ENCODE peak calls at places on chromosome 22, in nine cellular contexts. U is fibroblast of pulmonary artery, H is psoas muscle, B is BJ, X is cardiac muscle cell, J is fibroblast of mammary gland, K is right cardiac atrium, M is dorsolateral prefrontal cortex, Y is prostate gland. D is an unnamed sample.

GRCh38 chr22:20175597-20175900 is 24.7 kb upstream of the CCDC188 start:
- DNase-seq in J (peak; percentile 15), Y (no peak), K (no peak), X (no peak), H (no peak), B (no peak), M (no peak), U (no peak), D (peak; percentile 42)

GRCh38 chr22:26709617-26710390 is 52.4 kb downstream of the MIAT start:
- DNase-seq in B (peak; percentile 59), Y (no peak), X (peak; percentile 53), H (no peak), K (no peak), J (peak; percentile 62), U (peak; percentile 59), M (no peak), D (peak; percentile 76)

GRCh38 chr22:17260950-17261349 is 41.7 kb upstream of the ADA2 start:
- DNase-seq in B (no peak), K (no peak), M (no peak), J (no peak), H (no peak), U (no peak), X (no peak), Y (no peak), D (no peak)

GRCh38 chr22:46149493-46149997 is 781 bp upstream of the PPARA start:
- DNase-seq in B (no peak), H (peak; percentile 84), Y (peak; percentile 53), U (peak; percentile 10), M (peak; percentile 73), X (peak; percentile 39), K (peak; percentile 88), J (no peak), D (peak; percentile 34)

GRCh38 chr22:20424937-20425587 is 12.6 kb downstream of the SCARF2 start:
- DNase-seq in J (peak; percentile 9), M (peak; percentile 80), X (no peak), B (no peak), U (no peak), Y (no peak), H (peak; percentile 80), K (peak; percentile 82), D (no peak)

GRCh38 chr22:45896153-45896951 is 80.6 kb downstream of the WNT7B start:
- DNase-seq in X (no peak), Y (peak; percentile 92), K (peak; percentile 59), U (no peak), J (no peak), M (no peak), H (peak; percentile 36), B (no peak), D (no peak)

GRCh38 chr22:41524283-41524682 is 20.0 kb downstream of the POLR3H start:
- DNase-seq in X (peak; percentile 40), J (peak; percentile 65), B (no peak), Y (peak; percentile 68), M (no peak), U (no peak), K (peak; percentile 92), H (peak; percentile 74), D (no peak)

GRCh38 chr22:40955516-40955915 is 4.3 kb downstream of the RBX1 start:
- DNase-seq in K (no peak), B (peak; percentile 60), Y (no peak), M (no peak), U (peak; percentile 40), H (no peak), J (peak; percentile 28), X (peak; percentile 64), D (peak; percentile 88)

GRCh38 chr22:19175026-19175601 is 3.4 kb downstream of the SLC25A1 start:
- DNase-seq in X (no peak), K (no peak), M (no peak), Y (no peak), J (no peak), B (no peak), U (no peak), H (peak; percentile 58), D (no peak)

GRCh38 chr22:19175602-19176174 is 2.8 kb downstream of the SLC25A1 start:
- DNase-seq in B (no peak), X (no peak), Y (no peak), M (no peak), H (peak; percentile 58), K (no peak), J (no peak), U (no peak), D (no peak)

GRCh38 chr22:19174106-19175025 is 4.2 kb downstream of the SLC25A1 start:
- DNase-seq in M (no peak), Y (no peak), B (no peak), U (peak; percentile 82), K (peak; percentile 70), J (peak; percentile 92), X (peak; percentile 85), H (peak; percentile 85), D (peak; percentile 56)

GRCh38 chr22:19172213-19173046 is 6.1 kb downstream of the SLC25A1 start:
- DNase-seq in H (no peak), B (no peak), J (no peak), K (no peak), U (no peak), X (no peak), M (no peak), Y (no peak), D (no peak)

GRCh38 chr22:19173047-19174035 is 5.2 kb downstream of the SLC25A1 start:
- DNase-seq in J (peak; percentile 25), U (no peak), B (no peak), K (no peak), Y (no peak), X (no peak), M (no peak), H (no peak), D (peak; percentile 7)
- H3K4me3 ChIP-seq in J (peak overlapping the region; percentile 90), U (peak overlapping the region; percentile 84), B (peak overlapping the region; percentile 92), K (no peak overlapping the region), Y (no peak overlapping the region), X (no peak overlapping the region), M (peak overlapping the region; percentile 89), H (peak overlapping the region; percentile 81), D (peak overlapping the region; percentile 95)

GRCh38 chr22:36855478-36855877 is 5.3 kb upstream of the NCF4 start:
- DNase-seq in Y (no peak), X (no peak), U (no peak), H (no peak), B (no peak), J (no peak), M (no peak), K (no peak), D (no peak)

GRCh38 chr22:36856121-36856791 is 4.5 kb upstream of the NCF4 start:
- DNase-seq in K (peak; percentile 95), M (peak; percentile 93), H (peak; percentile 94), Y (peak; percentile 89), B (peak; percentile 12), X (peak; percentile 92), U (peak; percentile 87), J (peak; percentile 83), D (peak; percentile 96)

GRCh38 chr22:36852056-36852973 is 8.5 kb upstream of the NCF4 start:
- DNase-seq in M (no peak), Y (no peak), X (no peak), H (no peak), B (no peak), J (no peak), U (no peak), K (no peak), D (no peak)

GRCh38 chr22:36850682-36851081 is 10.1 kb upstream of the NCF4 start:
- DNase-seq in K (no peak), M (no peak), X (no peak), H (no peak), Y (no peak), J (no peak), U (no peak), B (no peak), D (no peak)

DNA sequence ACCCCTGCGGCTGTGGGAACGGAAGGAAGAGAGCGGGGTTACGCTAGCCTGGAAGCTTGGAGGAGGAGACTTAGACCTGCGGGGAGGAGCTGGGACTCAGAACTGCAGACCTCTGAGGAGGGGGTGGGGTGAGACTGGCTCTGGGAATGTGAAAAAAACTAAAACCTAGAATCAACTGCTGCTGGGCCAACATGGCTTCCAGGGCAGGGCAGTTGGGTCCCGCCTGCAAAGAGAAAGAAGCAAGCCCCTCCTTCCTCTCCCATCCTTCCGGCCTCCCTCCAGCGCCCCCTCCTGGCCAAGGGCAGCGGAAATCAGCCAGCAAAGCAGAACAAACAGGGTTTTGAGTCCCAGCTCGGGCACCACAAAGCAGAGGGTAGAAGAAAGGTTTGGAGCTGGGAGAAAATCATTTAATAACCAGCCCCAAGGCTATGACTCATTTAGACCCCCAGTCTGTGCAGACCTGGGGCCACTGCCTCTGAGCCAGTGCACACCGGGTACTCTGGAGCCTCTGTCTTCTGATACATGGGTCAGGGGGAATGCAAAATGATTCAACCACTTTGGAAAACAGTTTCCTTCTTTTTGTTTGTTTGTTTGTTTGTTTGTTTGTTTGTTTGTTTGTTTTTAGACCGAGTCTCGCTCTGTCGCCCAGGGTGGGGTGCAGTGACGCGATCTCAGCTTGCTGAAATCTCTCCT is 7.3 kb upstream of the NCF4 start:
- DNase-seq in K (peak; percentile 82), U (peak; percentile 57), X (peak; percentile 72), H (peak; percentile 84), B (no peak), J (peak; percentile 55), Y (no peak), M (peak; percentile 56), D (peak; percentile 52)
- H3K4me3 ChIP-seq in K (no peak overlapping the region), U (no peak overlapping the region), X (no peak overlapping the region), H (no peak overlapping the region), B (no peak overlapping the region), J (no peak overlapping the region), Y (no peak overlapping the region), M (no peak overlapping the region), D (peak overlapping the region; percentile 46)

DNA sequence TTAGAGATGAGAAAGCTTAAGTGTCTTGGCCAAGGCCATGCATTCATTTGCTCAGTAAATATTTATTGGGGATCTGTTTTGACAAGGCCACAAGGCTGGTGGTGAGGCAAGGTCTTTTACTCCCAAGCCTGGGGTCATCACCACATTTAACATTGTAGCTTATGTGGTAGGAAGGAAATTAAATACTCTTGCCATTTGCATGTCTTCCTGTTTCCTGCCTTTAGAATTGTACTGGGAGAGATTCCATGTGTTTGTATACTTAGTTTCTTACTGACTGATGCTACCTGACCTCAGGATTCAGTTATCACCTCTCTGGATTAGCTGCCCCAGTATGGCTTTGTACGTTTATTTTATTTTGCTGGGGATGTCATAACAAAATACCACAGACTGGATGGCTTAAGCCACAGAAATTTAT is 44.7 kb downstream of the SPECC1L start:
- DNase-seq in J (no peak), B (no peak), H (no peak), K (no peak), M (no peak), X (no peak), Y (no peak), U (no peak), D (no peak)
- H3K4me3 ChIP-seq in J (no peak overlapping the region), B (no peak overlapping the region), H (no peak overlapping the region), K (no peak overlapping the region), M (no peak overlapping the region), X (no peak overlapping the region), Y (no peak overlapping the region), U (no peak overlapping the region), D (no peak overlapping the region)

DNA sequence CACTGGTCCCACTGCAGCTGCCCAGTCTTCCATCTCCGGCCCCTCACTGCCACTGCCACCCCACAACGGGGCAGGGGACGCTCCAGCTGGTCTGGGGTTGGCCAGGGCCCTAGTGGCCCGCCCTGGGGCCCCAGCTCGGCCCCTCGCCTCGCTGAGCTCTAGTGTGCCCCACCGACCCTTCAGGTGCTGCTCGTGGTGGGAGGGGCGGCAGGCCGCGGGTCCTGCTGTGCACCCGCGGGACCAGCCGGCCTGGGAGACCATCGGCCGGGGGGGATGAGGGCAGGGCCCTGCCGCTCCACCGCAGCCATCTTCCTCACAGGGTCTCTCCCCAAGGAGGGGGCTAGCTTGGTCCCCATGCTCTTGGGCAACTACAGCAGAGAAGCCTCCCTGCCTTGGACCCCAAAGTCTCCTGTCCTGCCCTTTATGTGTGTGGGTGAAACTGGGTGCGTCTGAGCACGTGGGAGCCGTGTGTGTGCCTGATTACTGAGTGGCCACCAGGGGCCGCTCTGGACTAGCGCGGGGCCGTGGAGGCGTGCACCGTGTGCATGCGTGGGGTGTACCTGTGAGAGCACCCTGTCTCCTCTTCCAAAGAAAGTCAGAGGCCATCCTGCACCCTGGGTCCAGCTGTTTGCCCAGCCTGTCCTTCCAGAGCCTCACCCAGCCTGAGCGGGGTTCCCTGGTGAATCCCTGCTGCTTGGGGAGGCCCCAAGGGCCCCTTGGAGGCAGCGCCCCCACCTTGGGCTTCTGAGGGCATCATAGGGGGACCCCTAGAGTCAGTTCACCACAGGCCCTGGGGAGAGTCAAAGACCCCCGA is 6.0 kb upstream of the ACR start:
- DNase-seq in K (peak; percentile 64), J (peak; percentile 44), U (peak; percentile 51), X (peak; percentile 55), Y (no peak), H (peak; percentile 53), M (peak; percentile 75), B (no peak), D (peak; percentile 78)
- H3K4me3 ChIP-seq in K (no peak overlapping the region), J (no peak overlapping the region), U (no peak overlapping the region), X (no peak overlapping the region), Y (no peak overlapping the region), H (no peak overlapping the region), M (peak overlapping the region; percentile 11), B (no peak overlapping the region), D (peak overlapping the region; percentile 44)